ENCODE peak calls at places on chromosomes 1 and 21, in six cellular contexts. One of them, this sample, is unnamed.

GRCh38 chr1:245045087-245045881 is 109.5 kb upstream of the KIF26B start:
- ATAC-seq in right cardiac atrium: peak
- ATAC-seq in heart left ventricle: peak
- ATAC-seq in activated B cell treated with CpG ODN at 0.5 μM for 24 hours: no peak
- ATAC-seq in activated CD8-positive, alpha-beta memory T cell treated with anti-CD3 and anti-CD28 coated beads, Interleukin-2, amount 10 ng/mL, durations not matched to agents 7 days and 5 days: no peak
- ATAC-seq in naive thymus-derived CD4-positive, alpha-beta T cell: no peak
- ATAC-seq in this sample: no peak

GRCh38 chr1:162908780-162909179 is 47.8 kb upstream of the CCDC190 start:
- ATAC-seq in right cardiac atrium: no peak
- ATAC-seq in heart left ventricle: no peak
- ATAC-seq in activated B cell treated with CpG ODN at 0.5 μM for 24 hours: no peak
- ATAC-seq in activated CD8-positive, alpha-beta memory T cell treated with anti-CD3 and anti-CD28 coated beads, Interleukin-2, amount 10 ng/mL, durations not matched to agents 7 days and 5 days: no peak
- ATAC-seq in naive thymus-derived CD4-positive, alpha-beta T cell: no peak
- ATAC-seq in this sample: no peak

GRCh38 chr1:199945591-199945990 is 81.9 kb upstream of the NR5A2 start:
- ATAC-seq in right cardiac atrium: no peak
- ATAC-seq in heart left ventricle: no peak
- ATAC-seq in activated B cell treated with CpG ODN at 0.5 μM for 24 hours: no peak
- ATAC-seq in activated CD8-positive, alpha-beta memory T cell treated with anti-CD3 and anti-CD28 coated beads, Interleukin-2, amount 10 ng/mL, durations not matched to agents 7 days and 5 days: no peak
- ATAC-seq in naive thymus-derived CD4-positive, alpha-beta T cell: no peak
- ATAC-seq in this sample: no peak

GRCh38 chr1:32693455-32694174 is 9.0 kb downstream of the SYNC start:
- ATAC-seq in right cardiac atrium: no peak
- ATAC-seq in heart left ventricle: peak
- ATAC-seq in activated B cell treated with CpG ODN at 0.5 μM for 24 hours: no peak
- ATAC-seq in activated CD8-positive, alpha-beta memory T cell treated with anti-CD3 and anti-CD28 coated beads, Interleukin-2, amount 10 ng/mL, durations not matched to agents 7 days and 5 days: no peak
- ATAC-seq in naive thymus-derived CD4-positive, alpha-beta T cell: no peak
- ATAC-seq in this sample: no peak

GRCh38 chr1:64087768-64088167 is 115.7 kb upstream of the UBE2U start:
- ATAC-seq in right cardiac atrium: no peak
- ATAC-seq in heart left ventricle: no peak
- ATAC-seq in activated B cell treated with CpG ODN at 0.5 μM for 24 hours: no peak
- ATAC-seq in activated CD8-positive, alpha-beta memory T cell treated with anti-CD3 and anti-CD28 coated beads, Interleukin-2, amount 10 ng/mL, durations not matched to agents 7 days and 5 days: no peak
- ATAC-seq in naive thymus-derived CD4-positive, alpha-beta T cell: no peak
- ATAC-seq in this sample: no peak

GRCh38 chr1:212401838-212402582 is 12.7 kb downstream of the PACC1 start:
- ATAC-seq in right cardiac atrium: no peak
- ATAC-seq in heart left ventricle: no peak
- ATAC-seq in activated B cell treated with CpG ODN at 0.5 μM for 24 hours: no peak
- ATAC-seq in activated CD8-positive, alpha-beta memory T cell treated with anti-CD3 and anti-CD28 coated beads, Interleukin-2, amount 10 ng/mL, durations not matched to agents 7 days and 5 days: no peak
- ATAC-seq in naive thymus-derived CD4-positive, alpha-beta T cell: no peak
- ATAC-seq in this sample: no peak

GRCh38 chr1:224998185-224998584 is 68.7 kb downstream of the DNAH14 start:
- ATAC-seq in right cardiac atrium: no peak
- ATAC-seq in heart left ventricle: no peak
- ATAC-seq in activated B cell treated with CpG ODN at 0.5 μM for 24 hours: no peak
- ATAC-seq in activated CD8-positive, alpha-beta memory T cell treated with anti-CD3 and anti-CD28 coated beads, Interleukin-2, amount 10 ng/mL, durations not matched to agents 7 days and 5 days: no peak
- ATAC-seq in naive thymus-derived CD4-positive, alpha-beta T cell: no peak
- ATAC-seq in this sample: no peak

GRCh38 chr1:217407426-217407825 is 223.5 kb downstream of the GPATCH2 start:
- ATAC-seq in right cardiac atrium: peak
- ATAC-seq in heart left ventricle: no peak
- ATAC-seq in activated B cell treated with CpG ODN at 0.5 μM for 24 hours: no peak
- ATAC-seq in activated CD8-positive, alpha-beta memory T cell treated with anti-CD3 and anti-CD28 coated beads, Interleukin-2, amount 10 ng/mL, durations not matched to agents 7 days and 5 days: no peak
- ATAC-seq in naive thymus-derived CD4-positive, alpha-beta T cell: no peak
- ATAC-seq in this sample: no peak

GRCh38 chr1:15515026-15515663 is 8.9 kb downstream of the CASP9 start:
- ATAC-seq in right cardiac atrium: no peak
- ATAC-seq in heart left ventricle: no peak
- ATAC-seq in activated B cell treated with CpG ODN at 0.5 μM for 24 hours: peak
- ATAC-seq in activated CD8-positive, alpha-beta memory T cell treated with anti-CD3 and anti-CD28 coated beads, Interleukin-2, amount 10 ng/mL, durations not matched to agents 7 days and 5 days: peak
- ATAC-seq in naive thymus-derived CD4-positive, alpha-beta T cell: peak
- ATAC-seq in this sample: peak

GRCh38 chr1:58032621-58033073 is 513.9 kb downstream of the OMA1 start:
- ATAC-seq in right cardiac atrium: no peak
- ATAC-seq in heart left ventricle: no peak
- ATAC-seq in activated B cell treated with CpG ODN at 0.5 μM for 24 hours: no peak
- ATAC-seq in activated CD8-positive, alpha-beta memory T cell treated with anti-CD3 and anti-CD28 coated beads, Interleukin-2, amount 10 ng/mL, durations not matched to agents 7 days and 5 days: no peak
- ATAC-seq in naive thymus-derived CD4-positive, alpha-beta T cell: no peak
- ATAC-seq in this sample: no peak

GRCh38 chr1:177585492-177586220 is 384.2 kb downstream of the SEC16B start:
- ATAC-seq in right cardiac atrium: no peak
- ATAC-seq in heart left ventricle: no peak
- ATAC-seq in activated B cell treated with CpG ODN at 0.5 μM for 24 hours: no peak
- ATAC-seq in activated CD8-positive, alpha-beta memory T cell treated with anti-CD3 and anti-CD28 coated beads, Interleukin-2, amount 10 ng/mL, durations not matched to agents 7 days and 5 days: no peak
- ATAC-seq in naive thymus-derived CD4-positive, alpha-beta T cell: no peak
- ATAC-seq in this sample: no peak

GRCh38 chr1:54887665-54888071 is 673 bp upstream of the DHCR24 start:
- ATAC-seq in right cardiac atrium: peak
- ATAC-seq in heart left ventricle: peak
- ATAC-seq in activated B cell treated with CpG ODN at 0.5 μM for 24 hours: no peak
- ATAC-seq in activated CD8-positive, alpha-beta memory T cell treated with anti-CD3 and anti-CD28 coated beads, Interleukin-2, amount 10 ng/mL, durations not matched to agents 7 days and 5 days: no peak
- ATAC-seq in naive thymus-derived CD4-positive, alpha-beta T cell: no peak
- ATAC-seq in this sample: no peak

GRCh38 chr1:32309960-32310359 is 18.1 kb downstream of the HDAC1 start:
- ATAC-seq in right cardiac atrium: no peak
- ATAC-seq in heart left ventricle: no peak
- ATAC-seq in activated B cell treated with CpG ODN at 0.5 μM for 24 hours: no peak
- ATAC-seq in activated CD8-positive, alpha-beta memory T cell treated with anti-CD3 and anti-CD28 coated beads, Interleukin-2, amount 10 ng/mL, durations not matched to agents 7 days and 5 days: no peak
- ATAC-seq in naive thymus-derived CD4-positive, alpha-beta T cell: no peak
- ATAC-seq in this sample: no peak

GRCh38 chr1:22600071-22600816 is 36.2 kb upstream of the C1QA start:
- ATAC-seq in right cardiac atrium: peak
- ATAC-seq in heart left ventricle: no peak
- ATAC-seq in activated B cell treated with CpG ODN at 0.5 μM for 24 hours: no peak
- ATAC-seq in activated CD8-positive, alpha-beta memory T cell treated with anti-CD3 and anti-CD28 coated beads, Interleukin-2, amount 10 ng/mL, durations not matched to agents 7 days and 5 days: no peak
- ATAC-seq in naive thymus-derived CD4-positive, alpha-beta T cell: no peak
- ATAC-seq in this sample: no peak

GRCh38 chr21:35273331-35273730 is 224.2 kb upstream of the RUNX1 start:
- ATAC-seq in right cardiac atrium: no peak
- ATAC-seq in heart left ventricle: no peak
- ATAC-seq in activated B cell treated with CpG ODN at 0.5 μM for 24 hours: no peak
- ATAC-seq in activated CD8-positive, alpha-beta memory T cell treated with anti-CD3 and anti-CD28 coated beads, Interleukin-2, amount 10 ng/mL, durations not matched to agents 7 days and 5 days: no peak
- ATAC-seq in naive thymus-derived CD4-positive, alpha-beta T cell: no peak
- ATAC-seq in this sample: no peak

GRCh38 chr1:204319027-204319426 is 40.7 kb downstream of the PLEKHA6 start:
- ATAC-seq in right cardiac atrium: peak
- ATAC-seq in heart left ventricle: peak
- ATAC-seq in activated B cell treated with CpG ODN at 0.5 μM for 24 hours: no peak
- ATAC-seq in activated CD8-positive, alpha-beta memory T cell treated with anti-CD3 and anti-CD28 coated beads, Interleukin-2, amount 10 ng/mL, durations not matched to agents 7 days and 5 days: no peak
- ATAC-seq in naive thymus-derived CD4-positive, alpha-beta T cell: no peak
- ATAC-seq in this sample: no peak

GRCh38 chr1:7574121-7575040 is 196.7 kb upstream of the VAMP3 start:
- ATAC-seq in right cardiac atrium: peak
- ATAC-seq in heart left ventricle: peak
- ATAC-seq in activated B cell treated with CpG ODN at 0.5 μM for 24 hours: no peak
- ATAC-seq in activated CD8-positive, alpha-beta memory T cell treated with anti-CD3 and anti-CD28 coated beads, Interleukin-2, amount 10 ng/mL, durations not matched to agents 7 days and 5 days: no peak
- ATAC-seq in naive thymus-derived CD4-positive, alpha-beta T cell: no peak
- ATAC-seq in this sample: no peak

GRCh38 chr1:107750364-107750959 is 214.5 kb downstream of the VAV3 start:
- ATAC-seq in right cardiac atrium: no peak
- ATAC-seq in heart left ventricle: no peak
- ATAC-seq in activated B cell treated with CpG ODN at 0.5 μM for 24 hours: no peak
- ATAC-seq in activated CD8-positive, alpha-beta memory T cell treated with anti-CD3 and anti-CD28 coated beads, Interleukin-2, amount 10 ng/mL, durations not matched to agents 7 days and 5 days: no peak
- ATAC-seq in naive thymus-derived CD4-positive, alpha-beta T cell: no peak
- ATAC-seq in this sample: no peak

GRCh38 chr1:17053071-17053684 is 654 bp downstream of the SDHB start:
- ATAC-seq in right cardiac atrium: no peak
- ATAC-seq in heart left ventricle: no peak
- ATAC-seq in activated B cell treated with CpG ODN at 0.5 μM for 24 hours: no peak
- ATAC-seq in activated CD8-positive, alpha-beta memory T cell treated with anti-CD3 and anti-CD28 coated beads, Interleukin-2, amount 10 ng/mL, durations not matched to agents 7 days and 5 days: no peak
- ATAC-seq in naive thymus-derived CD4-positive, alpha-beta T cell: no peak
- ATAC-seq in this sample: no peak

GRCh38 chr21:34198232-34199120 is 125.1 kb downstream of the MRPS6 start:
- ATAC-seq in right cardiac atrium: no peak
- ATAC-seq in heart left ventricle: no peak
- ATAC-seq in activated B cell treated with CpG ODN at 0.5 μM for 24 hours: no peak
- ATAC-seq in activated CD8-positive, alpha-beta memory T cell treated with anti-CD3 and anti-CD28 coated beads, Interleukin-2, amount 10 ng/mL, durations not matched to agents 7 days and 5 days: peak
- ATAC-seq in naive thymus-derived CD4-positive, alpha-beta T cell: peak
- ATAC-seq in this sample: no peak

GRCh38 chr1:230459463-230459862 is 33.3 kb upstream of the PGBD5 start:
- ATAC-seq in right cardiac atrium: no peak
- ATAC-seq in heart left ventricle: no peak
- ATAC-seq in activated B cell treated with CpG ODN at 0.5 μM for 24 hours: no peak
- ATAC-seq in activated CD8-positive, alpha-beta memory T cell treated with anti-CD3 and anti-CD28 coated beads, Interleukin-2, amount 10 ng/mL, durations not matched to agents 7 days and 5 days: no peak
- ATAC-seq in naive thymus-derived CD4-positive, alpha-beta T cell: no peak
- ATAC-seq in this sample: no peak

GRCh38 chr1:22385537-22385936 is 66.1 kb upstream of the ZBTB40 start:
- ATAC-seq in right cardiac atrium: no peak
- ATAC-seq in heart left ventricle: no peak
- ATAC-seq in activated B cell treated with CpG ODN at 0.5 μM for 24 hours: no peak
- ATAC-seq in activated CD8-positive, alpha-beta memory T cell treated with anti-CD3 and anti-CD28 coated beads, Interleukin-2, amount 10 ng/mL, durations not matched to agents 7 days and 5 days: no peak
- ATAC-seq in naive thymus-derived CD4-positive, alpha-beta T cell: no peak
- ATAC-seq in this sample: no peak

GRCh38 chr1:212638419-212639151 is 30.0 kb downstream of the ATF3 start:
- ATAC-seq in right cardiac atrium: peak
- ATAC-seq in heart left ventricle: peak
- ATAC-seq in activated B cell treated with CpG ODN at 0.5 μM for 24 hours: no peak
- ATAC-seq in activated CD8-positive, alpha-beta memory T cell treated with anti-CD3 and anti-CD28 coated beads, Interleukin-2, amount 10 ng/mL, durations not matched to agents 7 days and 5 days: no peak
- ATAC-seq in naive thymus-derived CD4-positive, alpha-beta T cell: no peak
- ATAC-seq in this sample: no peak

GRCh38 chr1:56204206-56204605 is 375.2 kb downstream of the PLPP3 start:
- ATAC-seq in right cardiac atrium: no peak
- ATAC-seq in heart left ventricle: no peak
- ATAC-seq in activated B cell treated with CpG ODN at 0.5 μM for 24 hours: no peak
- ATAC-seq in activated CD8-positive, alpha-beta memory T cell treated with anti-CD3 and anti-CD28 coated beads, Interleukin-2, amount 10 ng/mL, durations not matched to agents 7 days and 5 days: no peak
- ATAC-seq in naive thymus-derived CD4-positive, alpha-beta T cell: no peak
- ATAC-seq in this sample: no peak

GRCh38 chr1:93701619-93702018 is 20.0 kb upstream of the BCAR3 start:
- ATAC-seq in right cardiac atrium: peak
- ATAC-seq in heart left ventricle: peak
- ATAC-seq in activated B cell treated with CpG ODN at 0.5 μM for 24 hours: peak
- ATAC-seq in activated CD8-positive, alpha-beta memory T cell treated with anti-CD3 and anti-CD28 coated beads, Interleukin-2, amount 10 ng/mL, durations not matched to agents 7 days and 5 days: peak
- ATAC-seq in naive thymus-derived CD4-positive, alpha-beta T cell: no peak
- ATAC-seq in this sample: peak

GRCh38 chr1:87106867-87107266 is 192.4 kb downstream of the HS2ST1 start:
- ATAC-seq in right cardiac atrium: no peak
- ATAC-seq in heart left ventricle: no peak
- ATAC-seq in activated B cell treated with CpG ODN at 0.5 μM for 24 hours: no peak
- ATAC-seq in activated CD8-positive, alpha-beta memory T cell treated with anti-CD3 and anti-CD28 coated beads, Interleukin-2, amount 10 ng/mL, durations not matched to agents 7 days and 5 days: no peak
- ATAC-seq in naive thymus-derived CD4-positive, alpha-beta T cell: no peak
- ATAC-seq in this sample: no peak

GRCh38 chr21:15742052-15742451 is 12.3 kb downstream of the USP25 start:
- ATAC-seq in right cardiac atrium: peak
- ATAC-seq in heart left ventricle: peak
- ATAC-seq in activated B cell treated with CpG ODN at 0.5 μM for 24 hours: no peak
- ATAC-seq in activated CD8-positive, alpha-beta memory T cell treated with anti-CD3 and anti-CD28 coated beads, Interleukin-2, amount 10 ng/mL, durations not matched to agents 7 days and 5 days: no peak
- ATAC-seq in naive thymus-derived CD4-positive, alpha-beta T cell: no peak
- ATAC-seq in this sample: no peak

This sample was measured in stimulated activated memory B cell treated with anti-CD40 and anti-IgM and Interleukin-4, amounts not matched to agents 10 μg/mL and 1 μg/mL and 100 μg/mL, for 72 hours.